ENCODE peak calls at places on chromosomes 11 and 22, in seven cellular contexts. E, T, K, R, W, A and D are unnamed samples.
A peak's percentile ranks its signal among the peaks of the same experiment; 100 is the strongest.

GRCh38 chr11:58968251-58968711 is 29.0 kb downstream of the GLYATL1 start:
- DNase-seq in T (no peak), K (no peak), R (no peak), W (no peak), A (no peak), E (peak; percentile 28), D (no peak)

GRCh38 chr11:120034881-120035620 is 102.9 kb downstream of the TRIM29 start:
- DNase-seq in K (no peak), T (no peak), A (no peak), E (no peak), R (no peak), W (no peak), D (no peak)

GRCh38 chr11:80414766-80415165 is 973.9 kb upstream of the TENM4 start:
- DNase-seq in W (no peak), A (no peak), R (no peak), E (no peak), K (no peak), T (no peak), D (no peak)

GRCh38 chr11:22244986-22245592 is 52.2 kb downstream of the ANO5 start:
- DNase-seq in T (no peak), K (peak; percentile 34), E (peak; percentile 47), A (peak; percentile 25), R (peak; percentile 10), W (peak; percentile 18), D (no peak)

GRCh38 chr11:2300936-2301630 is 635 bp downstream of the C11orf21 start:
- DNase-seq in T (peak; percentile 90), E (peak; percentile 23), W (no peak), R (no peak), K (no peak), A (no peak), D (peak; percentile 65)

GRCh38 chr11:104653011-104653806 is 245.1 kb downstream of the CASP12 start:
- DNase-seq in K (no peak), T (no peak), R (no peak), W (peak; percentile 17), A (no peak), E (no peak), D (no peak)

GRCh38 chr11:32098142-32098903 is 7.4 kb downstream of the RCN1 start:
- DNase-seq in A (no peak), K (no peak), T (no peak), E (no peak), W (no peak), R (no peak), D (no peak)

GRCh38 chr11:126725043-126725442 is 275.5 kb downstream of the KIRREL3 start:
- DNase-seq in W (no peak), A (no peak), T (no peak), K (no peak), E (no peak), R (no peak), D (no peak)

GRCh38 chr22:46646531-46647211 is 26.5 kb downstream of the GRAMD4 start:
- DNase-seq in E (peak; percentile 49), W (no peak), T (no peak), R (peak; percentile 73), A (no peak), K (no peak), D (no peak)

GRCh38 chr11:47417712-47418111 is 8.5 kb downstream of the PSMC3 start:
- DNase-seq in T (no peak), W (no peak), K (no peak), R (no peak), E (no peak), A (no peak), D (no peak)

GRCh38 chr11:8532475-8532874 is 61.6 kb downstream of the STK33 start:
- DNase-seq in E (no peak), T (no peak), K (no peak), R (no peak), W (no peak), A (no peak), D (no peak)

GRCh38 chr11:8527939-8528338 is 66.1 kb downstream of the STK33 start:
- DNase-seq in A (no peak), W (no peak), K (no peak), T (no peak), R (no peak), E (no peak), D (no peak)

GRCh38 chr11:8533332-8533731 is 60.7 kb downstream of the STK33 start:
- DNase-seq in T (no peak), E (no peak), K (no peak), A (no peak), W (no peak), R (no peak), D (no peak)

GRCh38 chr11:8531312-8531711 is 62.7 kb downstream of the STK33 start:
- DNase-seq in W (peak; percentile 76), T (no peak), R (no peak), E (no peak), A (no peak), K (no peak), D (no peak)

DNA sequence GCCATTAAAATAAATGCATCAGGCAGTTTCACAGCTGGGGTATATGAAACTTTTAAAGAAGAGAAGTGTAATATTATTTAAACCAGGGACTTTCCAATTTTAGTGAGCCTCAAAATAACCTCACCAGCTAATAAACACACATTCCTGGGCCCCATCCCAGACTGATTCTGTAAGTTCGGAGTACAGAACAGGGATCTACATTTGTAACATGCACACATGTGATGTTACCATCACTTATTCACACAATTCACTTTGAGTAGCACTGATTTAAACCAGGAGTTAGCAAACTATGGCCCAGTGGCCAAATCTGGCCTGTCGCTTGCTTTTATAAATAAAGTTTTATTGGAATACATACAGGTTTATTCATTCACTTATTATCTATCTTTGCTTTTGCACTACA is 62.0 kb downstream of the STK33 start:
- DNase-seq in K (no peak), E (no peak), A (no peak), R (no peak), W (no peak), T (no peak), D (no peak)
- TF ChIP-seq EP300 in K (no peak), E (no peak), A (no peak), R (no peak), W (no peak), T (no peak), D (no peak)

DNA sequence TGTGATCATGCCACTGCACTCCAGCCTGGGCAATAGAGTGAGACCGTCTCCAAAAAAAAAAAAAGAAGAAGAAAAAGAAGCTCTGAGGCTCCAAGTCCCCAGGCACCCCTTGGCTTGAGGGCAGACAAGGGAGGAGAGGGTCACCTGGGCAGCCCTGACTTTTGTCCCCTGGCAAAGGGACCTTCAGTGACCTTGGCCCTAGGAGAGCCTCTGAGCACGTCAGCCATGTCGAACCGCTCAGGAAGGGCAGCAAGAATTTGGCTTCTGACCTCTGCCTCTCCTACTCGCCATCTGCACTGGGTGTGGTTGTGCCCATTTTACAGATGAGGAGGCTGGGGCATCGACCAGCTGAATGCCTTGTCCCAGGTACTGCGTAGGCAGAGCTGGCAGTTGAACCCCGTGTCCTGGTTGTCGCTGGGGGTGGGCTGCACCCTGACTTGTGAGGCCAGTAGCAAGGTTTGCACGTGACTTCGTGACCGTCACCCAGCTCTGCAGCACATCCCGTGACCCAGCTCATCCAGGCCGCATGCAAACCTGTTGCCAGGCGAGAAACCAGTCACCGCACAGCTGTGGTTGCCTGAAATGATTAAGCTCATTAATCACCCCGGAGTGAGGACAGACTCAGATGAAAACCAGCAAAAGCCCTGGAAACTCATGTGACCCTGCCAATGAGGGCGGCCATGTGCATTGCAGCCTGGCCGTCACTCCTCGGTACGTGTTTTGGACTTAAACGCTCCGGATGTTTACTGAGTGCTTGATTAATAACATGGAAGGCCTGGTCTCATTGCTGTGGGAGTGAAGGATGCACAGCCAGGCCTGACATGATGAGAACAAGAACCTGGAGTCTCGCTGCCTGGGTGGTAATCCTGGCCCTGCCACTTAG is 47.7 kb upstream of the PPP6R3 start:
- DNase-seq in K (no peak), E (no peak), T (no peak), W (no peak), A (no peak), R (no peak), D (peak; percentile 78)
- TF ChIP-seq EP300 in K (no peak), E (peak; percentile 69), T (no peak), W (no peak), A (no peak), R (no peak), D (no peak)

GRCh38 chr11:61544466-61544865 is 35.9 kb downstream of the LRRC10B start:
- DNase-seq in R (no peak), T (no peak), A (no peak), E (no peak), K (no peak), W (no peak), D (no peak)
- TF ChIP-seq EP300 in R (no peak), T (no peak), A (no peak), E (no peak), K (no peak), W (no peak), D (no peak)

GRCh38 chr22:35425546-35425945 is 25.6 kb downstream of the MCM5 start:
- DNase-seq in R (no peak), W (no peak), E (no peak), K (no peak), T (no peak), A (no peak), D (no peak)

GRCh38 chr22:35425971-35426800 is 26.2 kb downstream of the MCM5 start:
- DNase-seq in W (no peak), K (no peak), R (no peak), A (no peak), E (no peak), T (no peak), D (no peak)

GRCh38 chr22:35424081-35424480 is 24.1 kb downstream of the MCM5 start:
- DNase-seq in T (no peak), E (no peak), A (no peak), R (no peak), W (no peak), K (no peak), D (no peak)

GRCh38 chr22:35424761-35425160 is 24.8 kb downstream of the MCM5 start:
- DNase-seq in K (peak; percentile 66), R (no peak), W (no peak), T (no peak), A (no peak), E (no peak), D (no peak)

DNA sequence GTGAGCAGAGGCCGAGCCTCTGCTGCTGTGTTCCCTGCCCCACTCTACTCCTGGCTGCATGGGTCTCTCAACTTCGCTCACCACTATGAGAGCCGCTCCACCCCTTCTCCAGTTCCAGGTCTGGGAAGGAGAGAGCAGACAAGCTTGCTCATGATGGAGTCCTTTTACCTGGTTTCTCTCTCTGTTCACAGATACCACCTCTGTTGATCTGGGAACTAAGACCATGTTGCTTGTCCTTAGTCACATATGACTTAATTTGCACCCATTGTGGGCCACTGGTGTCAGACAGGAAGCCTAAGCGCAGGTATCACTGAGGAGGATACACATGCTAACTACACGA is 26.8 kb downstream of the MCM5 start:
- DNase-seq in A (no peak), E (no peak), K (no peak), W (no peak), R (no peak), T (no peak), D (no peak)
- TF ChIP-seq EP300 in A (no peak), E (no peak), K (no peak), W (no peak), R (no peak), T (no peak), D (no peak)

DNA sequence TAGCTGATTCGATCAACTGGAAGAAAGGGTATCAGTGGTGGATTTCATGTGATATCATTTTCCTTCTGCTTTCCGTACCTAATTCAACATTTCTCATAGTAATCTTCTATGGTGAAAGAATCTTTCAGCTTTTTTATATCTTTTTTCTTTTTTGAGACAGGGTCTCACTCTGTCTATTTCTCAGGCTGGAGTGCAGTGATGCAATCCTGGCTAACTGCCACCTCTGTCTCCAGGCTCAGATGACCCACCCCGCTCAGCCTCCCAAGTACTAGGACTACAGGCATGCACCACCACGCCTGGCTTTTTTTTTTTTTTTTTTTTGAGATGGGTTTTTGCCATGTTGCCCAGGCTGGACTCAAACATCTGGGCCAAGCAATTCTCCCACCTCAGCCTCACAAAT is 18.6 kb upstream of the CHORDC1 start:
- DNase-seq in R (no peak), A (no peak), W (no peak), E (no peak), T (no peak), K (no peak), D (no peak)
- TF ChIP-seq EP300 in R (no peak), A (no peak), W (no peak), E (no peak), T (no peak), K (no peak), D (no peak)